ENCODE peak calls at places on chromosomes 2 and 18, in nine cellular contexts. D is fibroblast of pulmonary artery, K is uterus, M is gastrocnemius medialis, C is left ventricle myocardium inferior, G is keratinocyte, O is AG09319, B is astrocyte, Q is left lung. H is an unnamed sample.

GRCh38 chr18:48165104-48165866 is 234.8 kb upstream of the SMAD2 start:
- DNase-seq in D (no peak), K (no peak), M (no peak), C (no peak), G (no peak), O (no peak), B (no peak), Q (no peak), H (no peak)

GRCh38 chr2:16142383-16143361 is 202.3 kb downstream of the MYCN start:
- DNase-seq in D (no peak), K (no peak), M (no peak), C (no peak), G (no peak), O (no peak), B (no peak), Q (no peak), H (no peak)

GRCh38 chr18:48293954-48294893 is 115.0 kb downstream of the ZBTB7C start:
- DNase-seq in D (no peak), K (no peak), M (peak; percentile 83), C (no peak), G (no peak), O (no peak), B (no peak), Q (no peak), H (no peak)

GRCh38 chr18:10514082-10514481 is 11.7 kb upstream of the NAPG start:
- DNase-seq in D (no peak), K (no peak), M (peak; percentile 38), C (no peak), G (no peak), O (no peak), B (no peak), Q (no peak), H (no peak)

GRCh38 chr2:225429718-225430117 is 30.2 kb downstream of the NYAP2 start:
- DNase-seq in D (peak; percentile 1), K (no peak), M (no peak), C (no peak), G (no peak), O (no peak), B (peak; percentile 16), Q (no peak), H (no peak)

GRCh38 chr18:79772108-79772864 is 25.5 kb upstream of the KCNG2 start:
- DNase-seq in D (no peak), K (no peak), M (no peak), C (no peak), G (no peak), O (no peak), B (no peak), Q (peak; percentile 27), H (no peak)

GRCh38 chr2:132668189-132668833 is 1.7 kb downstream of the LYPD1 start:
- DNase-seq in D (no peak), K (no peak), M (no peak), C (no peak), G (no peak), O (no peak), B (peak; percentile 47), Q (no peak), H (peak; percentile 17)

GRCh38 chr2:225041210-225041870 is 928 bp downstream of the DOCK10 start:
- DNase-seq in D (peak; percentile 52), K (no peak), M (no peak), C (no peak), G (no peak), O (no peak), B (peak; percentile 48), Q (peak; percentile 54), H (peak; percentile 46)

GRCh38 chr18:45119888-45120287 is 439.2 kb downstream of the SETBP1 start:
- DNase-seq in D (no peak), K (no peak), M (no peak), C (no peak), G (no peak), O (no peak), B (no peak), Q (no peak), H (no peak)

GRCh38 chr2:226725096-226725495 is 74.5 kb downstream of the IRS1 start:
- DNase-seq in D (no peak), K (no peak), M (peak; percentile 72), C (peak; percentile 25), G (no peak), O (no peak), B (no peak), Q (no peak), H (no peak)

GRCh38 chr2:229344151-229344551 is 73.1 kb upstream of the PID1 start:
- DNase-seq in D (no peak), K (no peak), M (no peak), C (no peak), G (peak; percentile 73), O (no peak), B (peak; percentile 71), Q (no peak), H (peak; percentile 13)

GRCh38 chr2:10141736-10142639 is 19.4 kb downstream of the RRM2 start:
- DNase-seq in D (no peak), K (peak; percentile 45), M (no peak), C (no peak), G (no peak), O (no peak), B (no peak), Q (no peak), H (no peak)

GRCh38 chr18:46374850-46375249 is 270.7 kb downstream of the HAUS1 start:
- DNase-seq in D (no peak), K (no peak), M (no peak), C (no peak), G (no peak), O (no peak), B (no peak), Q (peak; percentile 64), H (no peak)

GRCh38 chr2:88187038-88187676 is 17.0 kb downstream of the THNSL2 start:
- DNase-seq in D (peak; percentile 51), K (no peak), M (peak; percentile 75), C (peak; percentile 61), G (no peak), O (no peak), B (no peak), Q (no peak), H (peak; percentile 37)

GRCh38 chr2:191250400-191250799 is 5.2 kb downstream of the MYO1B start:
- DNase-seq in D (peak; percentile 16), K (no peak), M (no peak), C (no peak), G (no peak), O (no peak), B (peak; percentile 49), Q (no peak), H (no peak)

GRCh38 chr2:233424028-233424951 is 70.0 kb downstream of the DGKD start:
- DNase-seq in D (peak; percentile 26), K (no peak), M (peak; percentile 99), C (peak; percentile 69), G (no peak), O (no peak), B (no peak), Q (peak; percentile 57), H (no peak)

GRCh38 chr18:57445488-57446319 is 10.5 kb downstream of the ONECUT2 start:
- DNase-seq in D (no peak), K (no peak), M (no peak), C (no peak), G (no peak), O (no peak), B (no peak), Q (no peak), H (no peak)

GRCh38 chr18:45161850-45162249 is 453.4 kb upstream of the SLC14A2 start:
- DNase-seq in D (no peak), K (no peak), M (no peak), C (no peak), G (no peak), O (no peak), B (no peak), Q (no peak), H (no peak)

DNA sequence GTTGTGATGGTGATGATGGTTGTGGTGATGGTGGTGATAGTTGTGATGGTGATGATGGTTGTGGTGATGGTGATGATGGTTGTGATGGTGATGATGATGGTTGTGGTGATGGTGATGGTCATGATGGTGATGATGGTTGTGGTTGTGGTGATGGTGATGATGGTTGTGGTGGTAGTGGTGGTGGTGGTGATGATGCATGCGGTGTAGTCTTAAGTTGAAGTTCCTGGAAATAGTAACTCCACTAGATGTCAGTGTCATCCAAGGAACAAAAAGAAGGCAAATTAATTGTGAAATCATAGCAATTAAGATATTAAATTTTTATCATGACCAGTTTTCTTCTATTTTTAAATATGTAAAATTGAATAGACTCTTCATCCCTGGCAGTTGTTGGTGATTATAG is 309.2 kb downstream of the AGAP1 start:
- DNase-seq in D (peak; percentile 41), K (no peak), M (no peak), C (no peak), G (no peak), O (no peak), B (peak; percentile 5), Q (no peak), H (peak; percentile 7)
- TF ChIP-seq CTCF in D (peak; percentile 38), K (no peak), M (peak; percentile 28), C (peak; percentile 26), G (peak; percentile 19), O (peak; percentile 21), B (peak; percentile 23), Q (no peak), H (peak; percentile 23)

GRCh38 chr2:174683392-174683759 is 80.9 kb downstream of the CHRNA1 start:
- DNase-seq in D (peak; percentile 63), K (peak; percentile 23), M (no peak), C (no peak), G (no peak), O (no peak), B (peak; percentile 50), Q (no peak), H (peak; percentile 27)
- TF ChIP-seq CTCF in D (peak; percentile 27), K (no peak), M (no peak), C (no peak), G (no peak), O (peak; percentile 27), B (no peak), Q (no peak), H (peak; percentile 58)

DNA sequence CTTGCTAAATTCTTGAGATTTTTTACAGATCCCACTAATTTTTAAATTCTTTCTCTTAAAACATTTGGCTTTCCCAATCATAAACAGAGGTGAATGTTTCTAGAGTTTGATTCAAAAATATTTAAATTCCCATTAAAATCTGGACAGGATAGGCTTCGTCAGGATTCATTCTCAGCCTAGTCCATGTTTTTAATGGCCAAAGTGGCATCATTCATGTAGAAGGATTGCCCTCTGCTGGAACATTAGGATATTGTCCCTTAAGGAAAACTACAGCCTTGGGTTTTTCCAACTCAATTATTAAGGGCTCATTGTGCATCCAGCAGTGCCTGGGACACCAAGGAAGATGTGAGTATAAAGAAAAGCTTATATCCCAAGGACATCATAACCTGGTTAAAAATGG is 71.7 kb downstream of the TPGS2 start:
- DNase-seq in D (peak; percentile 79), K (no peak), M (no peak), C (no peak), G (no peak), O (peak; percentile 49), B (peak; percentile 46), Q (no peak), H (peak; percentile 49)
- TF ChIP-seq CTCF in D (peak; percentile 68), K (peak; percentile 61), M (peak; percentile 65), C (peak; percentile 69), G (peak; percentile 54), O (peak; percentile 70), B (peak; percentile 72), Q (peak; percentile 42), H (peak; percentile 68)

DNA sequence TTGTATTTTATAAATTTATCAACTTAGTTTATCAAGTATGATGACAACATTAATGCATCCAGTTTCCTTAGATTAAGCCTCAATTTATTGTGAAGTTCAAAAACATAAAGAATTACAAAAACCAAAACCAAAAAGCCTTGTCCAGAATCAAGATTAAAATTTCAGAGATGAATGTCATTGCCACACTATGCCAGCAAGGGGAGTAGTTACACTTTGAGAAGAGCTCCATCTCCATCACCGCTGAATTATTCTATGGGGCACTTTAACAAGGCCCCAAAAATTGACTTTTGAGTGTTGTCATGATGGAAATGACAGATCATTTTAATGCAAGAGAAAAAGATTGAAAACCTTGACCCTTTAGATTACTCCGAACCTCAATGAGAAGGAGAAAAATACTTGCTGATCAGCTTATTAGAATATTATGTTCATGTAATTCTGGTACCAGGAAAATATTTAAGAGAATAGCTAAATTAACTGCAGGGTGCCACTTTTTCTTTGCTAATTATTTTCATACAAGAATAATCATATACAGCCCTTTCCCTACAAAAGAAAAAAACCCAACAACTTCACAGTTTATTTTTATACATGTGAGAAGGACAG is 152.5 kb upstream of the AQP4 start:
- DNase-seq in D (peak; percentile 14), K (no peak), M (no peak), C (no peak), G (no peak), O (no peak), B (no peak), Q (no peak), H (no peak)
- TF ChIP-seq CTCF in D (peak; percentile 30), K (peak; percentile 32), M (peak; percentile 30), C (peak; percentile 72), G (peak; percentile 60), O (peak; percentile 20), B (peak; percentile 63), Q (peak; percentile 44), H (peak; percentile 65)

H was measured in brain microvascular endothelial cell.